ENCODE peak calls at places on chromosomes 6 and 20, in seven cellular contexts. K, Y, W, Z, V, N and E are unnamed samples.
A peak's percentile ranks its signal among the peaks of the same experiment; 100 is the strongest.

GRCh38 chr6:128487746-128488145 is 32.7 kb downstream of the PTPRK start:
- DNase-seq in K (no peak), Y (no peak), W (no peak), Z (no peak), V (no peak), N (no peak), E (peak; percentile 24)

GRCh38 chr20:64160536-64161495 is 3.4 kb upstream of the MYT1 start:
- DNase-seq in K (no peak), Y (no peak), W (no peak), Z (no peak), V (no peak), N (no peak), E (no peak)

GRCh38 chr6:12172572-12172971 is 117.6 kb upstream of the EDN1 start:
- DNase-seq in K (no peak), Y (no peak), W (no peak), Z (no peak), V (no peak), N (no peak), E (no peak)

GRCh38 chr6:142489722-142490610 is 188.2 kb downstream of the ADGRG6 start:
- DNase-seq in K (no peak), Y (no peak), W (no peak), Z (no peak), V (no peak), N (no peak), E (peak; percentile 59)

GRCh38 chr6:27867051-27867940 is 44.9 kb downstream of the OR2B2 start:
- DNase-seq in K (peak; percentile 94), Y (no peak), W (no peak), Z (peak; percentile 60), V (peak; percentile 91), N (peak; percentile 83), E (peak; percentile 85)

GRCh38 chr6:14857501-14857900 is 388.4 kb upstream of the JARID2 start:
- DNase-seq in K (no peak), Y (no peak), W (no peak), Z (no peak), V (no peak), N (no peak), E (no peak)

GRCh38 chr20:31595654-31596411 is 9.3 kb upstream of the ID1 start:
- DNase-seq in K (peak; percentile 100), Y (peak; percentile 65), W (peak; percentile 57), Z (no peak), V (no peak), N (peak; percentile 91), E (peak; percentile 99)

GRCh38 chr6:71254323-71254722 is 34.3 kb upstream of the OGFRL1 start:
- DNase-seq in K (no peak), Y (no peak), W (no peak), Z (no peak), V (peak; percentile 28), N (no peak), E (no peak)

GRCh38 chr20:20084296-20084752 is 32.0 kb downstream of the CFAP61 start:
- DNase-seq in K (no peak), Y (no peak), W (no peak), Z (no peak), V (no peak), N (no peak), E (peak; percentile 51)

GRCh38 chr6:10416863-10417641 is 2.2 kb upstream of the TFAP2A start:
- DNase-seq in K (peak; percentile 94), Y (no peak), W (no peak), Z (no peak), V (no peak), N (no peak), E (no peak)

GRCh38 chr6:166542580-166542912 is 43.9 kb downstream of the RAMACL start:
- DNase-seq in K (peak; percentile 84), Y (peak; percentile 70), W (no peak), Z (no peak), V (no peak), N (no peak), E (no peak)

GRCh38 chr6:152085533-152085932 is 278.1 kb downstream of the ESR1 start:
- DNase-seq in K (no peak), Y (peak; percentile 83), W (peak; percentile 76), Z (no peak), V (no peak), N (no peak), E (peak; percentile 45)

GRCh38 chr6:124868476-124868875 is 93.8 kb upstream of the RNF217 start:
- DNase-seq in K (no peak), Y (peak; percentile 17), W (no peak), Z (no peak), V (no peak), N (no peak), E (no peak)

GRCh38 chr6:124872361-124873065 is 89.7 kb upstream of the RNF217 start:
- DNase-seq in K (no peak), Y (no peak), W (no peak), Z (no peak), V (no peak), N (no peak), E (no peak)

GRCh38 chr6:124867126-124867525 is 95.1 kb upstream of the RNF217 start:
- DNase-seq in K (no peak), Y (no peak), W (no peak), Z (no peak), V (no peak), N (no peak), E (no peak)

GRCh38 chr6:124870611-124871201 is 91.5 kb upstream of the RNF217 start:
- DNase-seq in K (peak; percentile 49), Y (peak; percentile 48), W (peak; percentile 21), Z (no peak), V (no peak), N (peak; percentile 47), E (peak; percentile 74)

DNA sequence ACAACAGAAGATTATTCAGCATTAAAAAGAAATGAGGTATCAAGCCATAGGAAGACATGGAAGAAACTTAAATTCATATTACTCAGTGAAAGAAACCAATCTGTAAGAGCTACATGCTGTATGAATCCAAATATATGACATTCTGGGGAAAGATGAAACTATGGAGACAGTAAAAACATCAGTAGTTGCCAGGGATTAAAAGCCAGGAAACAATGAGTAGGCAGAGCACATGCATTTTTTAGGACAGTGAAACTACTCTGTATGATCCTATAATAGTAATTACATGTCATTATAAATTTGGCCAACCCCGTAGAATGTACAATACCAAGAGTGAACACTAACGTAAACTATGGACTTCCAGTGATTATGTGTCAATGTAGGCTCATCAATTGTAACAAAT is 92.8 kb upstream of the RNF217 start:
- DNase-seq in K (no peak), Y (no peak), W (no peak), Z (no peak), V (no peak), N (no peak), E (peak; percentile 45)
- TF ChIP-seq EZH2phosphoT487 in K (no peak), Y (no peak), W (no peak), Z (no peak), V (no peak), N (no peak), E (no peak)

GRCh38 chr20:11315506-11315905 is 602.2 kb upstream of the BTBD3 start:
- DNase-seq in K (no peak), Y (no peak), W (no peak), Z (peak; percentile 18), V (no peak), N (no peak), E (no peak)

GRCh38 chr20:11316244-11316643 is 601.4 kb upstream of the BTBD3 start:
- DNase-seq in K (no peak), Y (no peak), W (no peak), Z (peak; percentile 27), V (no peak), N (no peak), E (no peak)

GRCh38 chr20:11311659-11312058 is 606.0 kb upstream of the BTBD3 start:
- DNase-seq in K (no peak), Y (no peak), W (no peak), Z (no peak), V (no peak), N (no peak), E (no peak)
- H3K9me2 ChIP-seq in K (peaks cover 5% of the 10 kb centered on the region), Y (no peaks in the 10 kb centered on the region), W (no peaks in the 10 kb centered on the region), Z (no peaks in the 10 kb centered on the region), V (no peaks in the 10 kb centered on the region), N (no peaks in the 10 kb centered on the region), E (no peaks in the 10 kb centered on the region)

GRCh38 chr20:49318430-49319203 is 40.8 kb upstream of the ZNFX1 start:
- DNase-seq in K (peak; percentile 65), Y (no peak), W (no peak), Z (no peak), V (no peak), N (peak; percentile 17), E (peak; percentile 23)

GRCh38 chr20:49318091-49318429 is 40.2 kb upstream of the ZNFX1 start:
- DNase-seq in K (peak; percentile 42), Y (no peak), W (no peak), Z (no peak), V (no peak), N (no peak), E (no peak)

GRCh38 chr20:49320460-49320859 is 42.6 kb upstream of the ZNFX1 start:
- DNase-seq in K (peak; percentile 91), Y (peak; percentile 72), W (peak; percentile 50), Z (no peak), V (peak; percentile 9), N (peak; percentile 63), E (peak; percentile 74)

GRCh38 chr20:49316704-49317103 is 38.8 kb upstream of the ZNFX1 start:
- DNase-seq in K (no peak), Y (no peak), W (no peak), Z (no peak), V (no peak), N (no peak), E (no peak)

DNA sequence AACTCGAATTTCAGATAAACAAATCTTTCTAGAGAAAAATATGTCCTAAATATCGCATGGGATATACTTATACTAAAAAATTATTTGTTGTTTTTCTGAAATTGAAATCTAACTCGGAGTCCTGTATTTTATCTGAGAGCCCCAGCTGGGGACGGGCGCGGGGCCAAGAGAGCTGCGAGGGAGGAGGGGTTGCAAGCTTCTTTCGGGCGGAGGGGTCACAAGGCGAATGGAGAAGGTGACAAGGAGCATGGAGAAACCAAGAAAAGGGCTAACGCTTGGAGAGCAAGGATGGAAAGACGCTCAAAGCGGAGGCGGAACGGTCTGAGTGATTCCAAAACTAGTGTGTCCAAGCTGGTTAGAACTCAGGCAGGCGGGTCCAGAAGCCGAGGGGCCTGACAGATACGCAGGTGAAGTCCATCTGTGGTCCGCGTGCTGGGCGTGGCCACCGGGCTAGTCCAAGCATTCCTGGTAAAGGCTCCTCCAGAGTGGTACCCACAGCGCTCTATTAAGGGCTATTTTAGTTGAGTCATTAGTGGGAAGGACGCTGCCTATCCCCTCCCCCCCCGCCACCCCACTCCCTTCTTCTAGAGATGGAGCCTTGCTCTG is 41.5 kb upstream of the ZNFX1 start:
- DNase-seq in K (peak; percentile 18), Y (no peak), W (no peak), Z (no peak), V (no peak), N (no peak), E (no peak)
- H3K4me3 ChIP-seq in K (peak overlapping the region; percentile 88), Y (no peak overlapping the region), W (no peak overlapping the region), Z (no peak overlapping the region), V (no peak overlapping the region), N (no peak overlapping the region), E (peak overlapping the region; percentile 40)

GRCh38 chr6:137361701-137362100 is 132.5 kb downstream of the OLIG3 start:
- DNase-seq in K (no peak), Y (no peak), W (no peak), Z (no peak), V (no peak), N (no peak), E (no peak)

GRCh38 chr6:137363805-137364138 is 130.4 kb downstream of the OLIG3 start:
- DNase-seq in K (no peak), Y (no peak), W (no peak), Z (peak; percentile 64), V (peak; percentile 12), N (no peak), E (peak; percentile 28)

GRCh38 chr6:137362878-137363804 is 131.1 kb downstream of the OLIG3 start:
- DNase-seq in K (no peak), Y (no peak), W (no peak), Z (no peak), V (no peak), N (no peak), E (no peak)

GRCh38 chr6:137369135-137369534 is 125.1 kb downstream of the OLIG3 start:
- DNase-seq in K (peak; percentile 10), Y (no peak), W (no peak), Z (no peak), V (no peak), N (no peak), E (no peak)

GRCh38 chr6:137365648-137366047 is 128.5 kb downstream of the OLIG3 start:
- DNase-seq in K (peak; percentile 23), Y (no peak), W (no peak), Z (no peak), V (no peak), N (no peak), E (no peak)
- TF ChIP-seq EZH2phosphoT487 in K (no peak), Y (no peak), W (no peak), Z (no peak), V (no peak), N (no peak), E (no peak)